ENCODE peak calls at places on chromosomes 12 and 14, in five cellular contexts. U is cardiac fibroblast, W is tibial nerve, V is neural crest cell, Q is omental fat pad. Z is an unnamed sample.

GRCh38 chr12:14567311-14568195 is at the start of gene PLBD1:
- DNase-seq in U (peak), W (no peak), V (peak), Q (no peak), Z (peak)

GRCh38 chr12:13799574-13799973 is 181.8 kb downstream of the GRIN2B start:
- DNase-seq in U (no peak), W (no peak), V (no peak), Q (no peak), Z (no peak)

GRCh38 chr12:67747869-67748760 is 99.6 kb downstream of the DYRK2 start:
- DNase-seq in U (peak), W (no peak), V (no peak), Q (no peak), Z (no peak)

GRCh38 chr12:41151789-41152188 is 36.3 kb upstream of the PDZRN4 start:
- DNase-seq in U (peak), W (no peak), V (no peak), Q (no peak), Z (no peak)

GRCh38 chr12:53820503-53820902 is 68.7 kb upstream of the CISTR start:
- DNase-seq in U (peak), W (no peak), V (no peak), Q (no peak), Z (no peak)

GRCh38 chr14:91968280-91968679 is 20.8 kb upstream of the FBLN5 start:
- DNase-seq in U (no peak), W (no peak), V (no peak), Q (no peak), Z (no peak)

GRCh38 chr12:109264095-109264942 is 44.8 kb downstream of the FOXN4 start:
- DNase-seq in U (peak), W (peak), V (peak), Q (peak), Z (no peak)

GRCh38 chr14:103994535-103995184 is 52.3 kb upstream of the RD3L start:
- DNase-seq in U (peak), W (no peak), V (no peak), Q (no peak), Z (no peak)

GRCh38 chr14:70663707-70664179 is 22.0 kb downstream of the TTC9 start:
- DNase-seq in U (peak), W (no peak), V (no peak), Q (no peak), Z (no peak)

DNA sequence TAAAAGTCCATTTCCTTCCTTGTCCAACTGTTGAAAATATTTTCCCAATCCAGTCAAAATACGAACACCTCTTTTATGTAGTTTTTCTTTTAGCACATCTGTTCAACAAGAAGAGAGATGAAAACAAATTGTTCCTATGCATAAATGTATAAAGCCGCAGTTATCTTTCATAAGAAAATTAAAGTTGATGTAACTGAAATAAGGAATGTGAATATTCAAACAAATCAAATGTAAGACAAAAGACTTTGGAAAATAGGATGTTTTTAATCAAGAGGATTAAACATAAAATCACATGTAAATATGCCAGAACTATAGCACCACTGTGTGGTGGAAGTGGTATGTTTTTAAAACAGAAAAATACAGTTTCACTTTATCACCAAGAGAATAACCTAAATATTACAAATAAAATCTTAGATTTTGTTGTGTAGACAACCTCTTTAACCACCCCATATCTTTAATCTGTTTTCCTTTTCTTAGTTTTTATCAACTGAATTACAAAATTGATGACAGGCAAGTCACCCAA is 40.4 kb downstream of the CAPS2 start:
- DNase-seq in U (peak), W (no peak), V (no peak), Q (no peak), Z (no peak)
- TF ChIP-seq CTCF in U (peak), W (no peak), V (peak), Q (no peak), Z (no peak)

GRCh38 chr12:98601924-98602323 is 8.4 kb downstream of the SLC25A3 start:
- DNase-seq in U (no peak), W (no peak), V (no peak), Q (no peak), Z (no peak)

GRCh38 chr12:98606367-98606985 is 13.0 kb downstream of the SLC25A3 start:
- DNase-seq in U (peak), W (no peak), V (no peak), Q (no peak), Z (no peak)
- TF ChIP-seq CTCF in U (no peak), W (no peak), V (no peak), Q (no peak), Z (peak)

GRCh38 chr14:99472937-99473336 is 7.7 kb downstream of the SETD3 start:
- DNase-seq in U (no peak), W (no peak), V (no peak), Q (no peak), Z (no peak)

GRCh38 chr14:99476864-99477263 is 3.8 kb downstream of the SETD3 start:
- DNase-seq in U (peak), W (no peak), V (no peak), Q (no peak), Z (peak)

GRCh38 chr14:99478133-99478532 is 2.5 kb downstream of the SETD3 start:
- DNase-seq in U (no peak), W (no peak), V (no peak), Q (no peak), Z (no peak)

GRCh38 chr14:99475660-99476059 is 5.0 kb downstream of the SETD3 start:
- DNase-seq in U (no peak), W (no peak), V (no peak), Q (no peak), Z (no peak)

DNA sequence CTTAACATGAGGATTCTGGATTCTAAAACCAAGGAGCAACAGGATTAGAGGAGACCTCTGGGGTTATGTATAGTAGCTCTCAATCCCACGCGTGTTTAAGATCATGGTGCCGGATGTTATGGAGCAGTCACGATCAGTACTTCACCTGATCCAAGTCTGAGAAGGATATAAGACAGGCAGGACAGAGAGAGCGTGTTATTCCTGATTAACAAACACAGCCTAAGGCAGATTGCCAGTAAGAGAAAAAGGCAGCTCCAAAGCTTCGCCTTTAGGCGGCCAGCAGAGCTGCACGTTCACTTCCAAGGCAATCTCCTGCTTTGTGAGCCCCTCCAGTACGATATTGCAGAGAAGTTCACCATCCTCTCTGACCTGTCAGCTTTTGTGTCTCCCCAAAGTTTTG is 5.5 kb downstream of the SETD3 start:
- DNase-seq in U (peak), W (no peak), V (no peak), Q (no peak), Z (no peak)
- TF ChIP-seq CTCF in U (peak), W (no peak), V (no peak), Q (no peak), Z (no peak)

GRCh38 chr12:78864483-78865296 is at the start of gene SYT1:
- DNase-seq in U (peak), W (peak), V (peak), Q (peak), Z (no peak)
- TF ChIP-seq CTCF in U (no peak), W (no peak), V (no peak), Q (no peak), Z (no peak)

GRCh38 chr12:121709478-121709890 is 3.1 kb upstream of the TMEM120B start:
- DNase-seq in U (peak), W (no peak), V (no peak), Q (no peak), Z (no peak)

GRCh38 chr12:121711925-121712461 is 559 bp upstream of the TMEM120B start:
- DNase-seq in U (peak), W (no peak), V (no peak), Q (no peak), Z (no peak)

GRCh38 chr12:121715862-121716435 is 3.4 kb downstream of the TMEM120B start:
- DNase-seq in U (no peak), W (no peak), V (no peak), Q (no peak), Z (no peak)

GRCh38 chr12:121713257-121714155 is 954 bp downstream of the TMEM120B start:
- DNase-seq in U (peak), W (peak), V (no peak), Q (no peak), Z (no peak)

DNA sequence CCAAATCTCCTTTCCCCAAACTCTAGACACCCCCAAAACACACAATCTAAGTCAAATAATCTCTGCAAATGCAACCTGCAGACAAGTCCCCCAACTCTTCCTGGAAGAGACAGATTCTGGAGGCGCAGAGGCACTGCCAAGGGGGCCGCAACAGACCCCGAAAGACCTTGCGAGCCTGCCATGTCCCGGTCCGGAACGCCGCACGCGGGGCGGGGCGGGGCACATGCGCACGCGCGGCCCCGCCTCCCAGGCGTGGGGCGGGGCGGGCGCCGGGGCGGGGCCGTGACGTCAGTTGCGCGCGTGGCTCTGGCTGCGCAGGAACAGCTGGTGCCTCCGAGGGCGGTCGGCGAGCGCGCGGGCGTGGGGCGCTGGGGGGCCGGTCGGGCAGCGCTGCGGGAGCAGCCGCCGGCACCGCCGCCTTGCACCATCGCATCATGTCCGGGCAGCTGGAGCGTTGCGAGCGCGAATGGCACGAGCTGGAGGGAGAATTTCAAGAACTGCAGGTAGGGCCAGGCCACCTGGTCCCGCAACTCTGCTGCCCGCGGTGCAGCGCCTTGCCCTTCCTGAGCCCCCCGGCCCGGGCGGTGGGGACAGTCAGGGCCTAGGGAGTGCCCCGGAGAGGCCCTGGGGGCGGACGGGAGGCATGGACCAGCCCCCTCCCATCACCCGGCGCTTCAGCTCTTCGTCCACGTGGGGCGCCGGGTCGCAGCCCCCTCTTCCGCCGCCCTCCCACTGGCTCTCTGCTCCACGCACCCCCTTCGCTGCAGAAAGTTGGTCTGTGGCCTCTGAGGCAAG is at the start of gene TMEM120B:
- DNase-seq in U (peak), W (peak), V (peak), Q (peak), Z (peak)
- TF ChIP-seq CTCF in U (no peak), W (no peak), V (peak), Q (no peak), Z (no peak)

GRCh38 chr14:105013150-105013787 is 7.6 kb downstream of the CDCA4 start:
- DNase-seq in U (no peak), W (no peak), V (no peak), Q (no peak), Z (no peak)

GRCh38 chr14:105015905-105016304 is 5.0 kb downstream of the CDCA4 start:
- DNase-seq in U (no peak), W (no peak), V (no peak), Q (no peak), Z (no peak)

GRCh38 chr14:105014631-105015030 is 6.3 kb downstream of the CDCA4 start:
- DNase-seq in U (no peak), W (no peak), V (no peak), Q (no peak), Z (no peak)

GRCh38 chr14:105014032-105014431 is 6.9 kb downstream of the CDCA4 start:
- DNase-seq in U (no peak), W (no peak), V (no peak), Q (no peak), Z (no peak)

GRCh38 chr14:105015242-105015641 is 5.6 kb downstream of the CDCA4 start:
- DNase-seq in U (no peak), W (no peak), V (no peak), Q (no peak), Z (no peak)
- TF ChIP-seq CTCF in U (no peak), W (no peak), V (no peak), Q (no peak), Z (no peak)